ENCODE peak calls at places on chromosomes 3 and 15, in six cellular contexts. One of them, this sample, is unnamed.

GRCh38 chr3:108528459-108529231 is 18.2 kb upstream of the MYH15 start:
- DNase-seq in fibroblast of lung: no peak
- DNase-seq in left lung: no peak
- DNase-seq in endodermal cell: no peak
- DNase-seq in fibroblast of mammary gland: no peak
- DNase-seq in GM23338: no peak
- DNase-seq in this sample: no peak

GRCh38 chr3:192571197-192571791 is 156.0 kb downstream of the FGF12 start:
- DNase-seq in fibroblast of lung: peak; percentile 63
- DNase-seq in left lung: peak; percentile 79
- DNase-seq in endodermal cell: no peak
- DNase-seq in fibroblast of mammary gland: peak; percentile 58
- DNase-seq in GM23338: no peak
- DNase-seq in this sample: peak; percentile 58

GRCh38 chr15:43168192-43169107 is 16.8 kb upstream of the CCNDBP1 start:
- DNase-seq in fibroblast of lung: peak; percentile 81
- DNase-seq in left lung: no peak
- DNase-seq in endodermal cell: peak; percentile 36
- DNase-seq in fibroblast of mammary gland: peak; percentile 66
- DNase-seq in GM23338: peak; percentile 2
- DNase-seq in this sample: peak; percentile 38

GRCh38 chr3:191361456-191361855 is 31.1 kb upstream of the UTS2B start:
- DNase-seq in fibroblast of lung: no peak
- DNase-seq in left lung: no peak
- DNase-seq in endodermal cell: no peak
- DNase-seq in fibroblast of mammary gland: no peak
- DNase-seq in GM23338: no peak
- DNase-seq in this sample: no peak

GRCh38 chr15:85457392-85457968 is 77.1 kb downstream of the AKAP13 start:
- DNase-seq in fibroblast of lung: no peak
- DNase-seq in left lung: no peak
- DNase-seq in endodermal cell: no peak
- DNase-seq in fibroblast of mammary gland: no peak
- DNase-seq in GM23338: no peak
- DNase-seq in this sample: no peak

GRCh38 chr3:149004622-149005021 is 13.3 kb downstream of the GYG1 start:
- DNase-seq in fibroblast of lung: peak; percentile 36
- DNase-seq in left lung: no peak
- DNase-seq in endodermal cell: no peak
- DNase-seq in fibroblast of mammary gland: peak; percentile 72
- DNase-seq in GM23338: no peak
- DNase-seq in this sample: peak; percentile 15

GRCh38 chr3:56825579-56826438 is 24.1 kb upstream of the ARHGEF3 start:
- DNase-seq in fibroblast of lung: no peak
- DNase-seq in left lung: no peak
- DNase-seq in endodermal cell: peak; percentile 45
- DNase-seq in fibroblast of mammary gland: peak; percentile 37
- DNase-seq in GM23338: no peak
- DNase-seq in this sample: peak; percentile 55

GRCh38 chr3:58217209-58217811 is 6.5 kb upstream of the DNASE1L3 start:
- DNase-seq in fibroblast of lung: peak; percentile 62
- DNase-seq in left lung: peak; percentile 79
- DNase-seq in endodermal cell: peak; percentile 94
- DNase-seq in fibroblast of mammary gland: peak; percentile 66
- DNase-seq in GM23338: peak; percentile 89
- DNase-seq in this sample: peak; percentile 56

GRCh38 chr3:10583798-10584708 is 78.7 kb upstream of the ATP2B2 start:
- DNase-seq in fibroblast of lung: no peak
- DNase-seq in left lung: no peak
- DNase-seq in endodermal cell: no peak
- DNase-seq in fibroblast of mammary gland: no peak
- DNase-seq in GM23338: no peak
- DNase-seq in this sample: no peak

GRCh38 chr15:99586121-99586520 is 20.3 kb downstream of the MEF2A start:
- DNase-seq in fibroblast of lung: no peak
- DNase-seq in left lung: no peak
- DNase-seq in endodermal cell: no peak
- DNase-seq in fibroblast of mammary gland: no peak
- DNase-seq in GM23338: no peak
- DNase-seq in this sample: no peak

GRCh38 chr3:117628896-117629295 is 919.3 kb downstream of the TUSC7 start:
- DNase-seq in fibroblast of lung: peak; percentile 84
- DNase-seq in left lung: no peak
- DNase-seq in endodermal cell: no peak
- DNase-seq in fibroblast of mammary gland: peak; percentile 85
- DNase-seq in GM23338: no peak
- DNase-seq in this sample: peak; percentile 93

GRCh38 chr3:187678869-187679268 is 8.7 kb upstream of the SST start:
- DNase-seq in fibroblast of lung: peak; percentile 52
- DNase-seq in left lung: no peak
- DNase-seq in endodermal cell: peak; percentile 89
- DNase-seq in fibroblast of mammary gland: peak; percentile 74
- DNase-seq in GM23338: peak; percentile 89
- DNase-seq in this sample: peak; percentile 75

GRCh38 chr15:43511012-43511885 is 6.2 kb upstream of the MAP1A start:
- DNase-seq in fibroblast of lung: no peak
- DNase-seq in left lung: no peak
- DNase-seq in endodermal cell: peak; percentile 80
- DNase-seq in fibroblast of mammary gland: no peak
- DNase-seq in GM23338: peak; percentile 70
- DNase-seq in this sample: peak; percentile 21

GRCh38 chr3:188646592-188646991 is 492.6 kb downstream of the LPP start:
- DNase-seq in fibroblast of lung: peak; percentile 11
- DNase-seq in left lung: no peak
- DNase-seq in endodermal cell: no peak
- DNase-seq in fibroblast of mammary gland: no peak
- DNase-seq in GM23338: no peak
- DNase-seq in this sample: no peak

GRCh38 chr3:196636369-196637349 is 2.8 kb upstream of the NRROS start:
- DNase-seq in fibroblast of lung: no peak
- DNase-seq in left lung: no peak
- DNase-seq in endodermal cell: no peak
- DNase-seq in fibroblast of mammary gland: no peak
- DNase-seq in GM23338: no peak
- DNase-seq in this sample: no peak

GRCh38 chr3:14549256-14549931 is 9.3 kb upstream of the GRIP2 start:
- DNase-seq in fibroblast of lung: peak; percentile 14
- DNase-seq in left lung: peak; percentile 21
- DNase-seq in endodermal cell: no peak
- DNase-seq in fibroblast of mammary gland: peak; percentile 23
- DNase-seq in GM23338: peak; percentile 60
- DNase-seq in this sample: peak; percentile 19

GRCh38 chr3:25001041-25001591 is 426.9 kb upstream of the RARB start:
- DNase-seq in fibroblast of lung: peak; percentile 63
- DNase-seq in left lung: no peak
- DNase-seq in endodermal cell: no peak
- DNase-seq in fibroblast of mammary gland: no peak
- DNase-seq in GM23338: no peak
- DNase-seq in this sample: no peak

GRCh38 chr3:173748140-173748539 is 350.6 kb downstream of the NLGN1 start:
- DNase-seq in fibroblast of lung: no peak
- DNase-seq in left lung: no peak
- DNase-seq in endodermal cell: no peak
- DNase-seq in fibroblast of mammary gland: no peak
- DNase-seq in GM23338: no peak
- DNase-seq in this sample: no peak

GRCh38 chr15:78315686-78316085 is 16.3 kb upstream of the SKIC8 start:
- DNase-seq in fibroblast of lung: no peak
- DNase-seq in left lung: no peak
- DNase-seq in endodermal cell: peak; percentile 91
- DNase-seq in fibroblast of mammary gland: no peak
- DNase-seq in GM23338: peak; percentile 81
- DNase-seq in this sample: no peak
- TF ChIP-seq CTCF in fibroblast of lung: no peak
- TF ChIP-seq CTCF in left lung: no peak
- TF ChIP-seq CTCF in endodermal cell: peak; percentile 84
- TF ChIP-seq CTCF in fibroblast of mammary gland: no peak
- TF ChIP-seq CTCF in GM23338: peak; percentile 94
- TF ChIP-seq CTCF in this sample: peak; percentile 16

GRCh38 chr3:13017361-13018038 is 55.7 kb downstream of the IQSEC1 start:
- DNase-seq in fibroblast of lung: no peak
- DNase-seq in left lung: no peak
- DNase-seq in endodermal cell: no peak
- DNase-seq in fibroblast of mammary gland: no peak
- DNase-seq in GM23338: no peak
- DNase-seq in this sample: no peak
- H3K4me3 ChIP-seq in fibroblast of lung: no peak overlapping the region
- H3K4me3 ChIP-seq in left lung: no peak overlapping the region
- H3K4me3 ChIP-seq in endodermal cell: no peak overlapping the region
- H3K4me3 ChIP-seq in fibroblast of mammary gland: no peak overlapping the region
- H3K4me3 ChIP-seq in GM23338: no peak overlapping the region
- H3K4me3 ChIP-seq in this sample: no peak overlapping the region

GRCh38 chr3:135190658-135191057 is 395.6 kb downstream of the EPHB1 start:
- DNase-seq in fibroblast of lung: no peak
- DNase-seq in left lung: no peak
- DNase-seq in endodermal cell: no peak
- DNase-seq in fibroblast of mammary gland: no peak
- DNase-seq in GM23338: no peak
- DNase-seq in this sample: no peak
- TF ChIP-seq CTCF in fibroblast of lung: no peak
- TF ChIP-seq CTCF in left lung: no peak
- TF ChIP-seq CTCF in endodermal cell: no peak
- TF ChIP-seq CTCF in fibroblast of mammary gland: no peak
- TF ChIP-seq CTCF in GM23338: no peak
- TF ChIP-seq CTCF in this sample: no peak

GRCh38 chr3:194809382-194809781 is 123.7 kb downstream of the FAM43A start:
- DNase-seq in fibroblast of lung: no peak
- DNase-seq in left lung: no peak
- DNase-seq in endodermal cell: peak; percentile 14
- DNase-seq in fibroblast of mammary gland: no peak
- DNase-seq in GM23338: no peak
- DNase-seq in this sample: no peak
- H3K4me3 ChIP-seq in fibroblast of lung: no peak overlapping the region
- H3K4me3 ChIP-seq in left lung: no peak overlapping the region
- H3K4me3 ChIP-seq in endodermal cell: no peak overlapping the region
- H3K4me3 ChIP-seq in fibroblast of mammary gland: no peak overlapping the region
- H3K4me3 ChIP-seq in GM23338: no peak overlapping the region
- H3K4me3 ChIP-seq in this sample: no peak overlapping the region

GRCh38 chr3:103991461-103992115 is 1375.1 kb upstream of the ALCAM start:
- DNase-seq in fibroblast of lung: peak; percentile 11
- DNase-seq in left lung: no peak
- DNase-seq in endodermal cell: peak; percentile 77
- DNase-seq in fibroblast of mammary gland: peak; percentile 3
- DNase-seq in GM23338: peak; percentile 75
- DNase-seq in this sample: peak; percentile 0
- TF ChIP-seq CTCF in fibroblast of lung: no peak
- TF ChIP-seq CTCF in left lung: no peak
- TF ChIP-seq CTCF in endodermal cell: peak; percentile 81
- TF ChIP-seq CTCF in fibroblast of mammary gland: peak; percentile 33
- TF ChIP-seq CTCF in GM23338: peak; percentile 78
- TF ChIP-seq CTCF in this sample: no peak

GRCh38 chr3:37247398-37248114 is 73.2 kb upstream of the LRRFIP2 start:
- DNase-seq in fibroblast of lung: no peak
- DNase-seq in left lung: no peak
- DNase-seq in endodermal cell: no peak
- DNase-seq in fibroblast of mammary gland: no peak
- DNase-seq in GM23338: no peak
- DNase-seq in this sample: no peak
- H3K4me3 ChIP-seq in fibroblast of lung: no peak overlapping the region
- H3K4me3 ChIP-seq in left lung: no peak overlapping the region
- H3K4me3 ChIP-seq in endodermal cell: no peak overlapping the region
- H3K4me3 ChIP-seq in fibroblast of mammary gland: no peak overlapping the region
- H3K4me3 ChIP-seq in GM23338: no peak overlapping the region
- H3K4me3 ChIP-seq in this sample: no peak overlapping the region

This sample was measured in fibroblast of the aortic adventitia.